ENCODE peak calls at places on chromosomes 3 and 15, in six cellular contexts. P is Right ventricle myocardium superior, D is left ventricle myocardium superior, L is RCC 7860, G is NAMALWA, W is T-cell. N is an unnamed sample.

GRCh38 chr15:83209333-83209732 is 1.7 kb upstream of the HDGFL3 start:
- DNase-seq in P (no peak), D (no peak), L (no peak), G (no peak), W (no peak), N (no peak)

GRCh38 chr3:40258555-40258954 is 51.0 kb upstream of the EIF1B start:
- DNase-seq in P (no peak), D (no peak), L (peak), G (no peak), W (no peak), N (no peak)

GRCh38 chr3:196517919-196518318 is 2.8 kb upstream of the SMCO1 start:
- DNase-seq in P (no peak), D (no peak), L (no peak), G (peak), W (no peak), N (no peak)

GRCh38 chr3:73508330-73508954 is 116.3 kb downstream of the PDZRN3 start:
- DNase-seq in P (no peak), D (no peak), L (no peak), G (peak), W (no peak), N (peak)

GRCh38 chr3:112857526-112857925 is 10.9 kb upstream of the CD200R1L start:
- DNase-seq in P (no peak), D (no peak), L (no peak), G (no peak), W (no peak), N (no peak)

GRCh38 chr3:73868688-73869315 is 244.1 kb upstream of the PDZRN3 start:
- DNase-seq in P (no peak), D (no peak), L (peak), G (peak), W (no peak), N (peak)

GRCh38 chr3:35305406-35305805 is 333.9 kb upstream of the ARPP21 start:
- DNase-seq in P (no peak), D (no peak), L (no peak), G (no peak), W (no peak), N (no peak)

GRCh38 chr3:54999159-54999558 is 71.3 kb upstream of the LRTM1 start:
- DNase-seq in P (no peak), D (no peak), L (peak), G (peak), W (no peak), N (no peak)

GRCh38 chr3:132164469-132165092 is 129.8 kb upstream of the CPNE4 start:
- DNase-seq in P (no peak), D (no peak), L (no peak), G (no peak), W (no peak), N (no peak)

GRCh38 chr3:46711770-46712169 is 5.9 kb downstream of the PRSS50 start:
- DNase-seq in P (no peak), D (no peak), L (no peak), G (no peak), W (no peak), N (no peak)

GRCh38 chr3:145952541-145952940 is 208.4 kb downstream of the PLOD2 start:
- DNase-seq in P (no peak), D (no peak), L (no peak), G (no peak), W (no peak), N (no peak)

GRCh38 chr3:152892446-152892845 is 57.5 kb downstream of the P2RY1 start:
- DNase-seq in P (no peak), D (no peak), L (no peak), G (no peak), W (no peak), N (no peak)

GRCh38 chr15:58443291-58443690 is 11.5 kb downstream of the LIPC start:
- DNase-seq in P (no peak), D (no peak), L (no peak), G (no peak), W (no peak), N (no peak)

GRCh38 chr3:190056795-190057194 is 63.9 kb downstream of the P3H2 start:
- DNase-seq in P (no peak), D (no peak), L (no peak), G (no peak), W (no peak), N (peak)

GRCh38 chr3:118912188-118912587 is 122.5 kb downstream of the IGSF11 start:
- DNase-seq in P (no peak), D (no peak), L (no peak), G (no peak), W (no peak), N (no peak)

GRCh38 chr3:150106752-150107428 is 136.2 kb upstream of the PFN2 start:
- DNase-seq in P (no peak), D (no peak), L (peak), G (no peak), W (no peak), N (peak)

GRCh38 chr3:7144696-7145308 is 283.9 kb downstream of the GRM7 start:
- DNase-seq in P (no peak), D (no peak), L (no peak), G (peak), W (no peak), N (peak)

GRCh38 chr3:128965818-128966217 is 28.1 kb downstream of the CFAP92 start:
- DNase-seq in P (no peak), D (no peak), L (no peak), G (no peak), W (no peak), N (no peak)

GRCh38 chr3:157176108-157176507 is 16.2 kb upstream of the CCNL1 start:
- DNase-seq in P (no peak), D (no peak), L (no peak), G (peak), W (no peak), N (peak)

GRCh38 chr3:187669675-187670504 is at the start of gene SST:
- DNase-seq in P (peak), D (peak), L (no peak), G (peak), W (no peak), N (peak)

GRCh38 chr3:50156549-50156948 is 1.4 kb downstream of the SEMA3F start:
- DNase-seq in P (no peak), D (no peak), L (no peak), G (no peak), W (no peak), N (no peak)

GRCh38 chr15:70713547-70714414 is 49.6 kb downstream of the UACA start:
- DNase-seq in P (no peak), D (no peak), L (peak), G (no peak), W (no peak), N (no peak)

GRCh38 chr3:184360070-184360833 is 1.2 kb downstream of the CLCN2 start:
- DNase-seq in P (no peak), D (no peak), L (no peak), G (no peak), W (no peak), N (no peak)

GRCh38 chr3:119148493-119149180 is 2.7 kb downstream of the TEX55 start:
- DNase-seq in P (no peak), D (no peak), L (peak), G (no peak), W (no peak), N (no peak)

GRCh38 chr3:149472393-149472792 is 2.1 kb upstream of the TM4SF4 start:
- DNase-seq in P (no peak), D (no peak), L (no peak), G (peak), W (no peak), N (no peak)

GRCh38 chr15:78660584-78660983 is 19.6 kb upstream of the CHRNB4 start:
- DNase-seq in P (no peak), D (no peak), L (no peak), G (no peak), W (no peak), N (no peak)

GRCh38 chr3:144875251-144875650 is 903.6 kb downstream of the DIPK2A start:
- DNase-seq in P (no peak), D (no peak), L (no peak), G (no peak), W (no peak), N (no peak)

GRCh38 chr15:101172421-101173097 is 79.3 kb downstream of the CHSY1 start:
- DNase-seq in P (no peak), D (no peak), L (no peak), G (no peak), W (no peak), N (no peak)

GRCh38 chr15:67065531-67066005 is at the start of gene SMAD3:
- DNase-seq in P (peak), D (peak), L (peak), G (peak), W (peak), N (peak)

GRCh38 chr3:90241481-90241880 is 1134.1 kb downstream of the EPHA3 start:
- DNase-seq in P (no peak), D (no peak), L (no peak), G (no peak), W (no peak), N (no peak)

GRCh38 chr15:93173369-93173768 is 84.4 kb upstream of the RGMA start:
- DNase-seq in P (no peak), D (no peak), L (no peak), G (no peak), W (no peak), N (peak)

GRCh38 chr15:39188930-39189329 is 391.9 kb upstream of the THBS1 start:
- DNase-seq in P (no peak), D (no peak), L (peak), G (no peak), W (no peak), N (peak)

GRCh38 chr3:48601622-48601994 is 6.5 kb upstream of the COL7A1 start:
- DNase-seq in P (peak), D (peak), L (no peak), G (no peak), W (no peak), N (no peak)

GRCh38 chr3:113695818-113696645 is at the start of gene USF3:
- DNase-seq in P (peak), D (peak), L (peak), G (peak), W (peak), N (peak)